ENCODE peak calls at places on chromosomes 13 and 19, in eight cellular contexts. J, M, S, P, Y, A, B and G are unnamed samples.

GRCh38 chr13:35086667-35087066 is 144.6 kb downstream of the NBEA start:
- DNase-seq in J (no peak), M (no peak), S (no peak), P (no peak), Y (no peak), A (no peak), B (no peak), G (no peak)

GRCh38 chr13:39311619-39312018 is 273.4 kb downstream of the NHLRC3 start:
- DNase-seq in J (no peak), M (no peak), S (no peak), P (no peak), Y (no peak), A (no peak), B (no peak), G (no peak)

GRCh38 chr19:53982611-53983010 is 8.8 kb upstream of the CACNG6 start:
- DNase-seq in J (no peak), M (no peak), S (no peak), P (peak; percentile 80), Y (peak; percentile 72), A (peak; percentile 30), B (peak; percentile 56), G (no peak)

GRCh38 chr19:52648336-52648990 is 10.3 kb upstream of the ZNF83 start:
- DNase-seq in J (no peak), M (no peak), S (no peak), P (no peak), Y (no peak), A (no peak), B (no peak), G (no peak)

GRCh38 chr13:62483774-62484173 is 1068.1 kb upstream of the PCDH20 start:
- DNase-seq in J (no peak), M (no peak), S (no peak), P (no peak), Y (no peak), A (no peak), B (no peak), G (no peak)

GRCh38 chr19:57961785-57962184 is 12.5 kb downstream of the C19orf18 start:
- DNase-seq in J (no peak), M (no peak), S (no peak), P (no peak), Y (no peak), A (no peak), B (no peak), G (no peak)

GRCh38 chr19:54002495-54003315 is 11.3 kb downstream of the CACNG6 start:
- DNase-seq in J (no peak), M (no peak), S (no peak), P (no peak), Y (no peak), A (no peak), B (no peak), G (no peak)

GRCh38 chr19:51034704-51035103 is at the start of gene KLK12:
- DNase-seq in J (no peak), M (no peak), S (peak; percentile 42), P (no peak), Y (no peak), A (no peak), B (no peak), G (no peak)

GRCh38 chr13:89750371-89750770 is 1597.1 kb upstream of the MIR17HG start:
- DNase-seq in J (no peak), M (no peak), S (no peak), P (no peak), Y (no peak), A (no peak), B (no peak), G (no peak)

GRCh38 chr13:46229251-46229650 is 17.5 kb downstream of the LRRC63 start:
- DNase-seq in J (no peak), M (no peak), S (no peak), P (no peak), Y (no peak), A (no peak), B (no peak), G (no peak)

GRCh38 chr19:35153701-35154534 is 617 bp upstream of the FXYD5 start:
- DNase-seq in J (no peak), M (peak; percentile 63), S (no peak), P (peak; percentile 79), Y (peak; percentile 76), A (peak; percentile 56), B (no peak), G (peak; percentile 47)

GRCh38 chr13:96053003-96053703 is at the start of gene UGGT2:
- DNase-seq in J (peak; percentile 95), M (no peak), S (peak; percentile 97), P (peak; percentile 99), Y (peak; percentile 98), A (peak; percentile 97), B (peak; percentile 93), G (no peak)

GRCh38 chr19:56476093-56476492 is 1.1 kb downstream of the ZNF667 start:
- DNase-seq in J (no peak), M (no peak), S (no peak), P (no peak), Y (no peak), A (no peak), B (no peak), G (no peak)

GRCh38 chr19:45161715-45162463 is 1.1 kb upstream of the NKPD1 start:
- DNase-seq in J (no peak), M (no peak), S (peak; percentile 45), P (peak; percentile 89), Y (peak; percentile 77), A (no peak), B (peak; percentile 44), G (no peak)

GRCh38 chr13:41652735-41653361 is 195.5 kb downstream of the RGCC start:
- DNase-seq in J (peak; percentile 27), M (no peak), S (peak; percentile 6), P (peak; percentile 60), Y (no peak), A (no peak), B (peak; percentile 40), G (no peak)

GRCh38 chr19:31278555-31279435 is 70.4 kb downstream of the TSHZ3 start:
- DNase-seq in J (no peak), M (no peak), S (no peak), P (no peak), Y (no peak), A (no peak), B (no peak), G (no peak)

GRCh38 chr13:114017028-114017630 is 43.3 kb upstream of the C13orf46 start:
- DNase-seq in J (no peak), M (no peak), S (peak; percentile 55), P (peak; percentile 59), Y (peak; percentile 74), A (no peak), B (no peak), G (no peak)

GRCh38 chr13:97724450-97724849 is 229.0 kb upstream of the IPO5 start:
- DNase-seq in J (no peak), M (no peak), S (no peak), P (no peak), Y (no peak), A (no peak), B (no peak), G (no peak)

GRCh38 chr19:41792513-41793413 is 3.6 kb upstream of the CEACAM3 start:
- DNase-seq in J (no peak), M (peak; percentile 13), S (peak; percentile 48), P (peak; percentile 50), Y (peak; percentile 82), A (peak; percentile 63), B (no peak), G (no peak)

GRCh38 chr19:48991823-48992570 is 1.1 kb downstream of the GYS1 start:
- DNase-seq in J (peak; percentile 71), M (no peak), S (no peak), P (peak; percentile 59), Y (peak; percentile 71), A (peak; percentile 70), B (no peak), G (no peak)

GRCh38 chr19:28727133-28727834 is 485.7 kb downstream of the UQCRFS1 start:
- DNase-seq in J (no peak), M (no peak), S (no peak), P (peak; percentile 65), Y (peak; percentile 95), A (no peak), B (no peak), G (peak; percentile 14)

GRCh38 chr19:2533686-2534085 is 57.8 kb downstream of the GADD45B start:
- DNase-seq in J (no peak), M (no peak), S (no peak), P (no peak), Y (no peak), A (no peak), B (no peak), G (no peak)

GRCh38 chr13:32135655-32136054 is 104.1 kb downstream of the FRY start:
- DNase-seq in J (no peak), M (no peak), S (no peak), P (no peak), Y (no peak), A (no peak), B (no peak), G (no peak)

GRCh38 chr13:106617561-106617960 is 49.6 kb upstream of the ARGLU1 start:
- DNase-seq in J (no peak), M (no peak), S (no peak), P (no peak), Y (no peak), A (no peak), B (no peak), G (no peak)

GRCh38 chr13:114069376-114070097 is 62.9 kb downstream of the RASA3 start:
- DNase-seq in J (no peak), M (no peak), S (no peak), P (no peak), Y (no peak), A (peak; percentile 7), B (no peak), G (no peak)

GRCh38 chr13:27712421-27712820 is 79.9 kb upstream of the GSX1 start:
- DNase-seq in J (no peak), M (no peak), S (no peak), P (peak; percentile 26), Y (no peak), A (peak; percentile 16), B (no peak), G (no peak)